ENCODE peak calls at places on chromosomes 5 and 9, in nine cellular contexts. V is fibroblast of lung; W is skeletal muscle cell; S is SJSA1; Z is nucleus accumbens; K is NCI-H2171 treated with DMSO at 0.1 percent for 48 hours; N is HEK293T; L is stimulated activated CD8-positive, alpha-beta memory T cell treated with anti-CD3 and anti-CD28 coated beads, Interleukin-2, amount 100 ng/mL, for 1 hour; R is germinal center. H is an unnamed sample.

GRCh38 chr5:120678279-120678678 is 214.2 kb downstream of the PRR16 start:
- DNase-seq in V (peak), W (peak), S (peak), Z (no peak), K (no peak), N (no peak), L (no peak), R (no peak), H (no peak)

GRCh38 chr5:173003360-173003759 is 19.8 kb downstream of the ATP6V0E1 start:
- DNase-seq in V (no peak), W (no peak), S (no peak), Z (no peak), K (no peak), N (no peak), L (no peak), R (no peak), H (no peak)

GRCh38 chr9:21974542-21975409 is 19.4 kb downstream of the CDKN2A start:
- DNase-seq in V (peak), W (no peak), S (peak), Z (no peak), K (peak), N (peak), L (no peak), R (peak), H (no peak)

GRCh38 chr5:122126711-122127385 is 2.5 kb upstream of the ZNF474 start:
- DNase-seq in V (peak), W (no peak), S (peak), Z (no peak), K (no peak), N (no peak), L (no peak), R (no peak), H (peak)

GRCh38 chr5:119250946-119251901 is 104.6 kb upstream of the TNFAIP8 start:
- DNase-seq in V (peak), W (no peak), S (no peak), Z (no peak), K (no peak), N (no peak), L (no peak), R (no peak), H (no peak)

GRCh38 chr5:79235222-79235577 is 731 bp upstream of the JMY start:
- DNase-seq in V (no peak), W (no peak), S (no peak), Z (no peak), K (no peak), N (no peak), L (no peak), R (no peak), H (no peak)

GRCh38 chr9:115291841-115292240 is 173.9 kb upstream of the TNC start:
- DNase-seq in V (peak), W (no peak), S (peak), Z (no peak), K (no peak), N (no peak), L (no peak), R (no peak), H (no peak)

GRCh38 chr5:78129632-78130031 is 164.9 kb downstream of the AP3B1 start:
- DNase-seq in V (no peak), W (no peak), S (no peak), Z (no peak), K (no peak), N (no peak), L (no peak), R (no peak), H (no peak)

GRCh38 chr5:103340717-103341397 is 82.3 kb downstream of the MACIR start:
- DNase-seq in V (peak), W (no peak), S (no peak), Z (no peak), K (no peak), N (no peak), L (no peak), R (no peak), H (no peak)

GRCh38 chr5:35781181-35781580 is 75.5 kb upstream of the IL7R start:
- DNase-seq in V (peak), W (no peak), S (no peak), Z (no peak), K (no peak), N (no peak), L (no peak), R (no peak), H (no peak)

GRCh38 chr5:119355244-119355635 is 579 bp upstream of the TNFAIP8 start:
- DNase-seq in V (no peak), W (no peak), S (no peak), Z (no peak), K (no peak), N (no peak), L (no peak), R (no peak), H (no peak)

GRCh38 chr5:79962580-79963222 is 28.4 kb downstream of the MTX3 start:
- DNase-seq in V (peak), W (no peak), S (no peak), Z (no peak), K (peak), N (no peak), L (no peak), R (no peak), H (no peak)

GRCh38 chr5:64792474-64792873 is 23.7 kb downstream of the CWC27 start:
- DNase-seq in V (no peak), W (no peak), S (no peak), Z (no peak), K (no peak), N (no peak), L (no peak), R (no peak), H (no peak)